ENCODE peak calls at places on chromosomes 4 and X, in four cellular contexts. M is body of pancreas, G is AG04450, L is heart left ventricle. V is an unnamed sample. For H3K27me3, the result is how much of the 10 kb centered on the place peaks cover.

GRCh38 chr4:186104114-186104894 is at the start of gene FAM149A:
- DNase-seq in M (peak), G (no peak), L (peak), V (peak)

GRCh38 chr4:123937612-123938011 is 541.0 kb downstream of the SPRY1 start:
- DNase-seq in M (no peak), G (no peak), L (peak), V (peak)

GRCh38 chr4:25815586-25815985 is 47.2 kb downstream of the SEL1L3 start:
- DNase-seq in M (no peak), G (no peak), L (no peak), V (no peak)

GRCh38 chr4:153440475-153440874 is 25.7 kb upstream of the TMEM131L start:
- DNase-seq in M (no peak), G (no peak), L (no peak), V (no peak)

GRCh38 chrX:67351411-67351810 is 192.4 kb upstream of the AR start:
- DNase-seq in M (no peak), G (no peak), L (no peak), V (no peak)

GRCh38 chr4:94342713-94343112 is at the start of gene HPGDS:
- DNase-seq in M (no peak), G (no peak), L (no peak), V (no peak)

GRCh38 chrX:24294619-24295018 is 19.2 kb downstream of the SUPT20HL2 start:
- DNase-seq in M (no peak), G (no peak), L (no peak), V (no peak)

GRCh38 chr4:70365479-70365878 is 4.9 kb downstream of the SMR3A start:
- DNase-seq in M (no peak), G (no peak), L (no peak), V (no peak)

GRCh38 chr4:105858466-105859040 is 36.7 kb upstream of the NPNT start:
- DNase-seq in M (no peak), G (no peak), L (no peak), V (no peak)

GRCh38 chrX:132369650-132370049 is 119.2 kb downstream of the MBNL3 start:
- DNase-seq in M (no peak), G (no peak), L (no peak), V (no peak)

GRCh38 chr4:13396161-13396560 is 88.0 kb downstream of the RAB28 start:
- DNase-seq in M (no peak), G (no peak), L (no peak), V (no peak)

GRCh38 chrX:10833299-10834169 is 213.1 kb upstream of the MID1 start:
- DNase-seq in M (peak), G (no peak), L (peak), V (peak)

GRCh38 chrX:69088171-69088938 is 76.9 kb downstream of the PJA1 start:
- DNase-seq in M (no peak), G (no peak), L (no peak), V (peak)

GRCh38 chr4:150906987-150907633 is 108.0 kb downstream of the LRBA start:
- DNase-seq in M (no peak), G (no peak), L (no peak), V (no peak)

GRCh38 chrX:100090931-100091330 is 319.1 kb downstream of the PCDH19 start:
- DNase-seq in M (no peak), G (no peak), L (no peak), V (no peak)

GRCh38 chrX:12319955-12320354 is 181.7 kb downstream of the FRMPD4 start:
- DNase-seq in M (no peak), G (no peak), L (no peak), V (no peak)

GRCh38 chrX:142804085-142804484 is 221.6 kb upstream of the SPANXN4 start:
- DNase-seq in M (no peak), G (no peak), L (no peak), V (peak)

GRCh38 chrX:18864390-18864920 is 119.5 kb downstream of the PHKA2 start:
- DNase-seq in M (no peak), G (no peak), L (no peak), V (no peak)

GRCh38 chrX:48071064-48071985 is at the start of gene ZNF630:
- DNase-seq in M (peak), G (no peak), L (peak), V (peak)

GRCh38 chrX:129721870-129722269 is 16.9 kb upstream of the XPNPEP2 start:
- DNase-seq in M (no peak), G (no peak), L (no peak), V (no peak)

GRCh38 chr4:2138846-2139500 is 79.8 kb downstream of the NAT8L start:
- DNase-seq in M (no peak), G (no peak), L (no peak), V (peak)

GRCh38 chrX:20547649-20548051 is 280.9 kb upstream of the RPS6KA3 start:
- DNase-seq in M (peak), G (no peak), L (no peak), V (no peak)

GRCh38 chrX:110734894-110735541 is 60.6 kb downstream of the CHRDL1 start:
- DNase-seq in M (no peak), G (no peak), L (no peak), V (peak)

GRCh38 chr4:121680571-121680970 is 16.2 kb downstream of the ANXA5 start:
- DNase-seq in M (no peak), G (no peak), L (no peak), V (no peak)

GRCh38 chrX:40539214-40540142 is 41.3 kb upstream of the ATP6AP2 start:
- DNase-seq in M (peak), G (peak), L (peak), V (peak)

GRCh38 chr4:32251126-32251525 is 1531.0 kb downstream of the PCDH7 start:
- DNase-seq in M (no peak), G (no peak), L (no peak), V (no peak)

GRCh38 chr4:53322696-53323095 is 43.2 kb downstream of the SCFD2 start:
- DNase-seq in M (no peak), G (no peak), L (no peak), V (no peak)

GRCh38 chr4:53326535-53326934 is 39.3 kb downstream of the SCFD2 start:
- DNase-seq in M (no peak), G (no peak), L (no peak), V (no peak)

GRCh38 chr4:53321988-53322289 is 43.9 kb downstream of the SCFD2 start:
- DNase-seq in M (no peak), G (no peak), L (no peak), V (no peak)

GRCh38 chr4:53321151-53321987 is 44.5 kb downstream of the SCFD2 start:
- DNase-seq in M (no peak), G (peak), L (no peak), V (no peak)
- H3K4me3 ChIP-seq in M (no peak), G (peak), L (no peak), V (no peak)

GRCh38 chr4:1002131-1002630 is 9.0 kb upstream of the SLC26A1 start:
- DNase-seq in M (peak), G (no peak), L (peak), V (peak)

GRCh38 chr4:1004557-1005485 is 6.6 kb upstream of the FGFRL1 start:
- DNase-seq in M (no peak), G (no peak), L (peak), V (no peak)

GRCh38 chr4:1003271-1004070 is 8.0 kb upstream of the FGFRL1 start:
- DNase-seq in M (no peak), G (no peak), L (no peak), V (peak)

GRCh38 chr4:1002631-1003251 is 8.7 kb upstream of the FGFRL1 start:
- DNase-seq in M (no peak), G (no peak), L (no peak), V (peak)

DNA sequence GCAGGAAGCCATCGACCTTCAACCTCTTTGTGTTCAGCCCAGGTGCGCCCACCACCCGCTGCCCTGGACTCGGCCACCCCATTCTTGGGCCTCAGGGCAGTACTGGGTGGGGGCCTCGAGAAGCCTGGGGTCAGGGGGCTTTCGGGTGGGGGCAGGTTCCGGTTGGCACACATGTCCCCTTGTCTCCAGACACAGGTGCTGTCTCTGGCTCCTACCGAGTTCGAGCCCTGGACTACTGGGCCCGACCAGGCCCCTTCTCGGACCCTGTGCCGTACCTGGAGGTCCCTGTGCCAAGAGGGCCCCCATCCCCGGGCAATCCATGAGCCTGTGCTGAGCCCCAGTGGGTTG is 7.4 kb upstream of the FGFRL1 start:
- DNase-seq in M (no peak), G (no peak), L (no peak), V (no peak)
- H3K27me3 ChIP-seq in M (under half), G (half or more), L (half or more), V (under half)

DNA sequence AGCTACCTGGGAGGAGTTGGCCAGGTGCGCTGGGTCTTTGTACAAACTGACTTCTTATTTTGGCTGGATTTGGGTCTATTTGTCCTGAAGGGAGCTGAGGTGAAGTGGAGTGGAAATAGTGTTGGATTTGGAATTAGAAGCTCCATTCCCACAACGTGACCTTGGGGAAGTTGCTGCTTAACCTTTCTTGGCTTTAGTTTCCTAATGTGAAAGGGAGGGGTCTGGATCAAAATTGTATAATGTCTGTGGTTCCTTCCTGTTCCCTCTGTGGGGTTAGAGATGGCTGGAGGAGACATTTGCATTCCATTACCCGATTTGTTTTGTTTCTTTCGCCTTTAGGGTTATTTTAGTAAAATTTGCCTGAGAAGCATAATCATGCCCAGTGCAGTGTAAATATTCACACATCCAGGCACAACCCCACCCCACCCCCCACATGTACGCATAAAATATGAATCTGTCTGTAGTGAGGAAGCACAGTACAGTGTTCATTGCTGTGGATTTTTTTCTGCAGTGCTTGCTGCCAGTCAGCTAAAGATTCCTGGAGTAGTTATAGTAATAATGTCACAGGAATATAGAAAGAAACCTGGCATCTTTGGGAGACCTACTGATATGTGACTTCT is 21.5 kb downstream of the JADE1 start:
- DNase-seq in M (no peak), G (no peak), L (no peak), V (no peak)
- H3K4me3 ChIP-seq in M (no peak), G (no peak), L (no peak), V (no peak)

DNA sequence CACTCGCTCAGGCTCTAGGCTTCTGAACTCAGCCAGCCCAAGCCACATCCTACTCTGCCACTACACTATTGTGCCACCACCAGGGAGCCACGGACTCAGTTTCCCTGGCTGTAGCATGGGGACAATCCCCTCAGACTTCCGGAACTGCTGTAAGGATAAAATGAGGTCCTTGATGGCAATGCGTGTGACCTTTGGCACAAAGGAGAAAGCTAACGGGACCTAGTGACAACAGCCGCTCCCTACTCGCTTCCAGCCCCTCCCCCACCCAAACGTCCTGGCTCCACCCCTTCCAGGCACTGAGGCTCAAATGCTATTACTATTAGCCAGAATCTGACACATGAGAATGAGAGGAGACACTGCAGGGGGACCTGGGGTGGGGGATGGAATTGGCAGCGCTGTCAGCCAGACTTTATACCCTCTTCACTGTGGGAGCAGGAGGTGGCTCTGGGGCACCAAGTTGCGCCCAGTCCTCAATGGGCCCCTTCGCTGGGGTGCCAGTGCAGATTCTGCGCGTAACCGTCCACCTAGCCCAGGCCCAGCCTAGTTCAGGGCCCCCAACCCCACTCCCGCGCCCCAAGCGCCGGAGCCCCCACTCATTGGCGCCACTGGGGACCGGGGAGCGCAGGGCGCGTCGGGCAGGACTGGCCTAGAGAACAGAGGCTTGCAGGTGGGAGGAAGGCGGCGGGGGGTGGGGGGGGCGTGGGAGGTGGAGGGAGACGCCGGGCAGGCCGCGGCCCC is 5.3 kb upstream of the DUSP9 start:
- DNase-seq in M (no peak), G (no peak), L (no peak), V (peak)
- H3K27me3 ChIP-seq in M (under half), G (under half), L (half or more), V (half or more)

DNA sequence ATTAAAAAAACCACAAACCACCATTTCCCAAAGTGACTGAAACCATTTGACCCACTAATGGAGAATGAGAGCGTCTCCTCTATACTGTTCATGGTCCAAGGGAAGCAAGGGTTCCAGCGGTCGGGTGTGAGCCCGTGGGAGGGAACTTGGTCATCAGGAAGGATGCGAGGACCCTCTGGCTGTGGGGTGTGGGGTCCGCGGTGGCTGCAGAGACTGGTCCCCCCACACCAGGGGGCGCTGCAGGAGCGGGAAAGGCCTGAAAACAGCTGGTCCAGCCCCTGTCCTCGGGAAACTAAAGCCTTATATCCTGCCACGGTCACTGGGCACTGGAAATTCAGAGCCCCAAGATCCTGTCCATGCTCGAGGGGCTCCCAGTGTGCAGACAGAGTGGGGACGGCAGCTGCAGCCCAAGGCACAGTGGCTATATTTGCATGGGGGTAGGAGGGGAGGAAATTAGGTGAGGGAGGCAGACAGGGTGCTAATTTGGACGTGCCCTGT is 4.3 kb downstream of the BLOC1S4 start:
- DNase-seq in M (peak), G (no peak), L (peak), V (peak)
- H3K4me3 ChIP-seq in M (no peak), G (peak), L (no peak), V (no peak)

GRCh38 chr4:112523008-112523440 is 7.0 kb upstream of the NEUROG2 start:
- DNase-seq in M (peak), G (no peak), L (no peak), V (peak)
- H3K27me3 ChIP-seq in M (under half), G (half or more), L (half or more), V (half or more)

GRCh38 chr4:167234388-167234881 is at the start of gene SPOCK3:
- DNase-seq in M (peak), G (no peak), L (peak), V (peak)

GRCh38 chr4:167230744-167231143 is 3.5 kb downstream of the SPOCK3 start:
- DNase-seq in M (no peak), G (no peak), L (no peak), V (no peak)

GRCh38 chr4:167233523-167234387 is 539 bp downstream of the SPOCK3 start:
- DNase-seq in M (no peak), G (no peak), L (no peak), V (peak)

GRCh38 chr4:167238226-167238625 is 3.9 kb upstream of the SPOCK3 start:
- DNase-seq in M (no peak), G (no peak), L (no peak), V (no peak)

GRCh38 chr4:167232805-167233522 is 1.3 kb downstream of the SPOCK3 start:
- DNase-seq in M (no peak), G (no peak), L (no peak), V (peak)
- H3K4me3 ChIP-seq in M (no peak), G (no peak), L (peak), V (peak)

V was measured in H7.